ENCODE peak calls at places on chromosomes 3 and 15, in six cellular contexts. O is kidney glomerular epithelial cell; R is activated CD4-positive, alpha-beta T cell treated with anti-CD3 and anti-CD28 coated beads, Interleukin-2, amount 50 U/mL, for 1 hour; H is HCEC 1CT; F is neural crest cell; P is iris pigment epithelial cell. T is an unnamed sample.

GRCh38 chr3:72123908-72124441 is 339.0 kb upstream of the PROK2 start:
- DNase-seq in O (peak), R (no peak), H (peak), F (no peak), P (peak), T (peak)

GRCh38 chr3:58581328-58582091 is 4.3 kb upstream of the FAM107A start:
- DNase-seq in O (no peak), R (no peak), H (no peak), F (peak), P (no peak), T (no peak)

GRCh38 chr3:184176377-184177330 is 2.0 kb downstream of the AP2M1 start:
- DNase-seq in O (peak), R (no peak), H (peak), F (peak), P (peak), T (peak)

GRCh38 chr15:39631357-39631756 is 50.5 kb downstream of the THBS1 start:
- DNase-seq in O (no peak), R (no peak), H (no peak), F (no peak), P (peak), T (no peak)

GRCh38 chr15:38072507-38073277 is 138.3 kb downstream of the TMCO5A start:
- DNase-seq in O (peak), R (peak), H (peak), F (peak), P (peak), T (peak)

GRCh38 chr15:77409259-77410156 is 10.4 kb downstream of the PEAK1 start:
- DNase-seq in O (no peak), R (no peak), H (peak), F (no peak), P (peak), T (no peak)

GRCh38 chr15:84570164-84570692 is 30.6 kb upstream of the ZSCAN2 start:
- DNase-seq in O (no peak), R (peak), H (peak), F (peak), P (peak), T (peak)

GRCh38 chr3:48561045-48561736 is 2.4 kb downstream of the UCN2 start:
- DNase-seq in O (peak), R (no peak), H (peak), F (peak), P (peak), T (peak)

GRCh38 chr15:74841761-74842385 is 1.1 kb downstream of the ULK3 start:
- DNase-seq in O (no peak), R (no peak), H (no peak), F (no peak), P (no peak), T (no peak)

GRCh38 chr3:117927831-117928230 is 1106.8 kb downstream of the IGSF11 start:
- DNase-seq in O (peak), R (no peak), H (no peak), F (no peak), P (no peak), T (no peak)

GRCh38 chr3:23763040-23763477 is 42.7 kb upstream of the UBE2E1 start:
- DNase-seq in O (no peak), R (no peak), H (no peak), F (no peak), P (peak), T (peak)

T was measured in cardiac muscle cell.